ENCODE peak calls at places on chromosomes 11 and 22, in seven cellular contexts. One of them, this sample, is unnamed. For H3K4me1, the result is how much of the 10 kb centered on the place peaks cover.

GRCh38 chr11:24697722-24698121 is 200.9 kb downstream of the LUZP2 start:
- DNase-seq in kidney: no peak
- DNase-seq in adrenal gland: no peak
- DNase-seq in thoracic aorta: no peak
- DNase-seq in GM23248: peak
- DNase-seq in upper lobe of left lung: no peak
- DNase-seq in OCI-LY7: no peak
- DNase-seq in this sample: no peak

GRCh38 chr22:27377501-27377900 is 424.1 kb downstream of the MN1 start:
- DNase-seq in kidney: no peak
- DNase-seq in adrenal gland: no peak
- DNase-seq in thoracic aorta: no peak
- DNase-seq in GM23248: no peak
- DNase-seq in upper lobe of left lung: peak
- DNase-seq in OCI-LY7: no peak
- DNase-seq in this sample: no peak

GRCh38 chr11:62393735-62394134 is 25.1 kb upstream of the SCGB1A1 start:
- DNase-seq in kidney: no peak
- DNase-seq in adrenal gland: no peak
- DNase-seq in thoracic aorta: no peak
- DNase-seq in GM23248: no peak
- DNase-seq in upper lobe of left lung: no peak
- DNase-seq in OCI-LY7: no peak
- DNase-seq in this sample: no peak

GRCh38 chr11:94768602-94769511 is 701 bp downstream of the AMOTL1 start:
- DNase-seq in kidney: peak
- DNase-seq in adrenal gland: peak
- DNase-seq in thoracic aorta: no peak
- DNase-seq in GM23248: peak
- DNase-seq in upper lobe of left lung: peak
- DNase-seq in OCI-LY7: no peak
- DNase-seq in this sample: peak

GRCh38 chr11:67492801-67493547 is 10.1 kb downstream of the AIP start:
- DNase-seq in kidney: peak
- DNase-seq in adrenal gland: no peak
- DNase-seq in thoracic aorta: no peak
- DNase-seq in GM23248: no peak
- DNase-seq in upper lobe of left lung: no peak
- DNase-seq in OCI-LY7: peak
- DNase-seq in this sample: peak

GRCh38 chr22:37802310-37803194 is 5.2 kb upstream of the GCAT start:
- DNase-seq in kidney: peak
- DNase-seq in adrenal gland: peak
- DNase-seq in thoracic aorta: no peak
- DNase-seq in GM23248: peak
- DNase-seq in upper lobe of left lung: peak
- DNase-seq in OCI-LY7: no peak
- DNase-seq in this sample: peak

GRCh38 chr11:128745296-128746183 is 51.7 kb downstream of the FLI1 start:
- DNase-seq in kidney: no peak
- DNase-seq in adrenal gland: no peak
- DNase-seq in thoracic aorta: no peak
- DNase-seq in GM23248: peak
- DNase-seq in upper lobe of left lung: no peak
- DNase-seq in OCI-LY7: no peak
- DNase-seq in this sample: no peak

GRCh38 chr11:24295360-24295759 is 201.5 kb upstream of the LUZP2 start:
- DNase-seq in kidney: no peak
- DNase-seq in adrenal gland: peak
- DNase-seq in thoracic aorta: no peak
- DNase-seq in GM23248: no peak
- DNase-seq in upper lobe of left lung: peak
- DNase-seq in OCI-LY7: no peak
- DNase-seq in this sample: no peak

GRCh38 chr11:78070606-78071005 is 6.9 kb downstream of the THRSP start:
- DNase-seq in kidney: no peak
- DNase-seq in adrenal gland: no peak
- DNase-seq in thoracic aorta: no peak
- DNase-seq in GM23248: no peak
- DNase-seq in upper lobe of left lung: no peak
- DNase-seq in OCI-LY7: no peak
- DNase-seq in this sample: no peak

GRCh38 chr22:22689621-22690345 is 45.4 kb downstream of the GGTLC2 start:
- DNase-seq in kidney: no peak
- DNase-seq in adrenal gland: no peak
- DNase-seq in thoracic aorta: no peak
- DNase-seq in GM23248: no peak
- DNase-seq in upper lobe of left lung: no peak
- DNase-seq in OCI-LY7: no peak
- DNase-seq in this sample: peak

GRCh38 chr22:37739611-37740049 is 42.8 kb downstream of the TRIOBP start:
- DNase-seq in kidney: no peak
- DNase-seq in adrenal gland: peak
- DNase-seq in thoracic aorta: no peak
- DNase-seq in GM23248: no peak
- DNase-seq in upper lobe of left lung: peak
- DNase-seq in OCI-LY7: peak
- DNase-seq in this sample: no peak

GRCh38 chr22:49015993-49016908 is 811.4 kb downstream of the BRD1 start:
- DNase-seq in kidney: peak
- DNase-seq in adrenal gland: no peak
- DNase-seq in thoracic aorta: no peak
- DNase-seq in GM23248: no peak
- DNase-seq in upper lobe of left lung: peak
- DNase-seq in OCI-LY7: no peak
- DNase-seq in this sample: peak

GRCh38 chr11:106482920-106483761 is 405.7 kb downstream of the AASDHPPT start:
- DNase-seq in kidney: no peak
- DNase-seq in adrenal gland: no peak
- DNase-seq in thoracic aorta: no peak
- DNase-seq in GM23248: peak
- DNase-seq in upper lobe of left lung: no peak
- DNase-seq in OCI-LY7: no peak
- DNase-seq in this sample: no peak

GRCh38 chr11:47308050-47308823 is 38.3 kb downstream of the MADD start:
- DNase-seq in kidney: no peak
- DNase-seq in adrenal gland: no peak
- DNase-seq in thoracic aorta: no peak
- DNase-seq in GM23248: no peak
- DNase-seq in upper lobe of left lung: no peak
- DNase-seq in OCI-LY7: no peak
- DNase-seq in this sample: no peak

GRCh38 chr11:86740628-86741488 is 59.5 kb upstream of the PRSS23 start:
- DNase-seq in kidney: no peak
- DNase-seq in adrenal gland: peak
- DNase-seq in thoracic aorta: peak
- DNase-seq in GM23248: peak
- DNase-seq in upper lobe of left lung: peak
- DNase-seq in OCI-LY7: no peak
- DNase-seq in this sample: peak

GRCh38 chr11:88414385-88414861 is 76.9 kb upstream of the CTSC start:
- DNase-seq in kidney: no peak
- DNase-seq in adrenal gland: peak
- DNase-seq in thoracic aorta: no peak
- DNase-seq in GM23248: peak
- DNase-seq in upper lobe of left lung: peak
- DNase-seq in OCI-LY7: no peak
- DNase-seq in this sample: peak

GRCh38 chr11:102110761-102111010 is 439 bp downstream of the YAP1 start:
- DNase-seq in kidney: peak
- DNase-seq in adrenal gland: no peak
- DNase-seq in thoracic aorta: no peak
- DNase-seq in GM23248: no peak
- DNase-seq in upper lobe of left lung: no peak
- DNase-seq in OCI-LY7: no peak
- DNase-seq in this sample: no peak

GRCh38 chr11:129141748-129142475 is 50.2 kb downstream of the ARHGAP32 start:
- DNase-seq in kidney: no peak
- DNase-seq in adrenal gland: no peak
- DNase-seq in thoracic aorta: no peak
- DNase-seq in GM23248: peak
- DNase-seq in upper lobe of left lung: no peak
- DNase-seq in OCI-LY7: no peak
- DNase-seq in this sample: no peak

GRCh38 chr22:50257451-50258360 is 3.8 kb downstream of the MAPK12 start:
- DNase-seq in kidney: no peak
- DNase-seq in adrenal gland: no peak
- DNase-seq in thoracic aorta: no peak
- DNase-seq in GM23248: no peak
- DNase-seq in upper lobe of left lung: no peak
- DNase-seq in OCI-LY7: no peak
- DNase-seq in this sample: no peak

GRCh38 chr11:14258177-14258935 is 100.6 kb downstream of the RRAS2 start:
- DNase-seq in kidney: no peak
- DNase-seq in adrenal gland: no peak
- DNase-seq in thoracic aorta: no peak
- DNase-seq in GM23248: peak
- DNase-seq in upper lobe of left lung: no peak
- DNase-seq in OCI-LY7: no peak
- DNase-seq in this sample: no peak

GRCh38 chr11:73530109-73530508 is 67.8 kb downstream of the FAM168A start:
- DNase-seq in kidney: no peak
- DNase-seq in adrenal gland: no peak
- DNase-seq in thoracic aorta: no peak
- DNase-seq in GM23248: no peak
- DNase-seq in upper lobe of left lung: no peak
- DNase-seq in OCI-LY7: peak
- DNase-seq in this sample: no peak

GRCh38 chr11:66727282-66727882 is 1.6 kb downstream of the SPTBN2 start:
- DNase-seq in kidney: peak
- DNase-seq in adrenal gland: peak
- DNase-seq in thoracic aorta: no peak
- DNase-seq in GM23248: peak
- DNase-seq in upper lobe of left lung: no peak
- DNase-seq in OCI-LY7: peak
- DNase-seq in this sample: peak

GRCh38 chr11:72972541-72973128 is 158.4 kb downstream of the ATG16L2 start:
- DNase-seq in kidney: no peak
- DNase-seq in adrenal gland: no peak
- DNase-seq in thoracic aorta: no peak
- DNase-seq in GM23248: peak
- DNase-seq in upper lobe of left lung: no peak
- DNase-seq in OCI-LY7: no peak
- DNase-seq in this sample: no peak

GRCh38 chr11:82899191-82899820 is 924 bp downstream of the PRCP start:
- DNase-seq in kidney: no peak
- DNase-seq in adrenal gland: no peak
- DNase-seq in thoracic aorta: no peak
- DNase-seq in GM23248: peak
- DNase-seq in upper lobe of left lung: no peak
- DNase-seq in OCI-LY7: peak
- DNase-seq in this sample: no peak
- H3K4me1 ChIP-seq in kidney: under half
- H3K4me1 ChIP-seq in adrenal gland: under half
- H3K4me1 ChIP-seq in thoracic aorta: under half
- H3K4me1 ChIP-seq in GM23248: under half
- H3K4me1 ChIP-seq in upper lobe of left lung: under half
- H3K4me1 ChIP-seq in OCI-LY7: under half
- H3K4me1 ChIP-seq in this sample: under half

GRCh38 chr22:30325065-30325720 is 1.5 kb downstream of the TBC1D10A start:
- DNase-seq in kidney: no peak
- DNase-seq in adrenal gland: peak
- DNase-seq in thoracic aorta: peak
- DNase-seq in GM23248: peak
- DNase-seq in upper lobe of left lung: peak
- DNase-seq in OCI-LY7: no peak
- DNase-seq in this sample: peak
- H3K4me1 ChIP-seq in kidney: under half
- H3K4me1 ChIP-seq in adrenal gland: under half
- H3K4me1 ChIP-seq in thoracic aorta: half or more
- H3K4me1 ChIP-seq in GM23248: under half
- H3K4me1 ChIP-seq in upper lobe of left lung: half or more
- H3K4me1 ChIP-seq in OCI-LY7: under half
- H3K4me1 ChIP-seq in this sample: half or more

GRCh38 chr22:39299829-39300178 is 19.6 kb downstream of the RPL3 start:
- DNase-seq in kidney: no peak
- DNase-seq in adrenal gland: no peak
- DNase-seq in thoracic aorta: no peak
- DNase-seq in GM23248: no peak
- DNase-seq in upper lobe of left lung: no peak
- DNase-seq in OCI-LY7: peak
- DNase-seq in this sample: no peak

GRCh38 chr22:39301926-39302325 is 17.5 kb downstream of the RPL3 start:
- DNase-seq in kidney: no peak
- DNase-seq in adrenal gland: no peak
- DNase-seq in thoracic aorta: no peak
- DNase-seq in GM23248: no peak
- DNase-seq in upper lobe of left lung: no peak
- DNase-seq in OCI-LY7: no peak
- DNase-seq in this sample: no peak

GRCh38 chr22:39301108-39301507 is 18.3 kb downstream of the RPL3 start:
- DNase-seq in kidney: no peak
- DNase-seq in adrenal gland: no peak
- DNase-seq in thoracic aorta: no peak
- DNase-seq in GM23248: no peak
- DNase-seq in upper lobe of left lung: no peak
- DNase-seq in OCI-LY7: no peak
- DNase-seq in this sample: no peak

GRCh38 chr22:39298194-39298987 is 21.0 kb downstream of the RPL3 start:
- DNase-seq in kidney: no peak
- DNase-seq in adrenal gland: no peak
- DNase-seq in thoracic aorta: no peak
- DNase-seq in GM23248: no peak
- DNase-seq in upper lobe of left lung: no peak
- DNase-seq in OCI-LY7: no peak
- DNase-seq in this sample: no peak

GRCh38 chr22:39300198-39300830 is 19.1 kb downstream of the RPL3 start:
- DNase-seq in kidney: no peak
- DNase-seq in adrenal gland: peak
- DNase-seq in thoracic aorta: no peak
- DNase-seq in GM23248: peak
- DNase-seq in upper lobe of left lung: peak
- DNase-seq in OCI-LY7: peak
- DNase-seq in this sample: no peak
- H3K4me1 ChIP-seq in kidney: under half
- H3K4me1 ChIP-seq in adrenal gland: under half
- H3K4me1 ChIP-seq in thoracic aorta: under half
- H3K4me1 ChIP-seq in GM23248: under half
- H3K4me1 ChIP-seq in upper lobe of left lung: under half
- H3K4me1 ChIP-seq in OCI-LY7: under half
- H3K4me1 ChIP-seq in this sample: under half

GRCh38 chr11:19374189-19374588 is 133.4 kb upstream of the E2F8 start:
- DNase-seq in kidney: no peak
- DNase-seq in adrenal gland: peak
- DNase-seq in thoracic aorta: no peak
- DNase-seq in GM23248: peak
- DNase-seq in upper lobe of left lung: no peak
- DNase-seq in OCI-LY7: no peak
- DNase-seq in this sample: no peak
- H3K4me1 ChIP-seq in kidney: under half
- H3K4me1 ChIP-seq in adrenal gland: under half
- H3K4me1 ChIP-seq in thoracic aorta: under half
- H3K4me1 ChIP-seq in GM23248: half or more
- H3K4me1 ChIP-seq in upper lobe of left lung: under half
- H3K4me1 ChIP-seq in OCI-LY7: under half
- H3K4me1 ChIP-seq in this sample: under half

GRCh38 chr11:122711831-122712378 is 56.4 kb downstream of the UBASH3B start:
- DNase-seq in kidney: no peak
- DNase-seq in adrenal gland: peak
- DNase-seq in thoracic aorta: no peak
- DNase-seq in GM23248: peak
- DNase-seq in upper lobe of left lung: no peak
- DNase-seq in OCI-LY7: peak
- DNase-seq in this sample: peak
- H3K4me1 ChIP-seq in kidney: under half
- H3K4me1 ChIP-seq in adrenal gland: under half
- H3K4me1 ChIP-seq in thoracic aorta: under half
- H3K4me1 ChIP-seq in GM23248: under half
- H3K4me1 ChIP-seq in upper lobe of left lung: under half
- H3K4me1 ChIP-seq in OCI-LY7: half or more
- H3K4me1 ChIP-seq in this sample: under half

GRCh38 chr22:42892571-42893316 is 35.7 kb upstream of the ARFGAP3 start:
- DNase-seq in kidney: no peak
- DNase-seq in adrenal gland: no peak
- DNase-seq in thoracic aorta: no peak
- DNase-seq in GM23248: no peak
- DNase-seq in upper lobe of left lung: peak
- DNase-seq in OCI-LY7: no peak
- DNase-seq in this sample: no peak
- H3K4me1 ChIP-seq in kidney: under half
- H3K4me1 ChIP-seq in adrenal gland: under half
- H3K4me1 ChIP-seq in thoracic aorta: under half
- H3K4me1 ChIP-seq in GM23248: under half
- H3K4me1 ChIP-seq in upper lobe of left lung: half or more
- H3K4me1 ChIP-seq in OCI-LY7: under half
- H3K4me1 ChIP-seq in this sample: under half